ENCODE peak calls at places on chromosomes 13 and 19, in five cellular contexts. W is IMR-90, X is mesendoderm, Q is H1, O is mesenchymal stem cell. S is an unnamed sample. For H3K36me3, the result is how much of the 10 kb centered on the place peaks cover.

GRCh38 chr13:25292301-25292700 is 5.0 kb upstream of the MTMR6 start:
- DNase-seq in W (peak), X (peak), Q (no peak), O (peak), S (no peak)

GRCh38 chr19:12938536-12939291 is at the start of gene CALR:
- DNase-seq in W (no peak), X (peak), Q (no peak), O (peak), S (no peak)

GRCh38 chr13:20984879-20985278 is 76.5 kb downstream of the LATS2 start:
- DNase-seq in W (peak), X (no peak), Q (no peak), O (no peak), S (no peak)

GRCh38 chr13:25242956-25243355 is 44.3 kb downstream of the MTMR6 start:
- DNase-seq in W (no peak), X (no peak), Q (no peak), O (no peak), S (no peak)

GRCh38 chr19:1893791-1894190 is 8.5 kb upstream of the ABHD17A start:
- DNase-seq in W (no peak), X (peak), Q (no peak), O (no peak), S (no peak)

GRCh38 chr13:60226507-60226906 is 62.8 kb upstream of the DIAPH3 start:
- DNase-seq in W (peak), X (peak), Q (no peak), O (peak), S (peak)

GRCh38 chr19:43624933-43625332 is 5.5 kb upstream of the ZNF428 start:
- DNase-seq in W (peak), X (peak), Q (no peak), O (peak), S (no peak)

GRCh38 chr13:23985846-23986245 is 88.5 kb upstream of the C1QTNF9B start:
- DNase-seq in W (no peak), X (no peak), Q (no peak), O (no peak), S (no peak)

GRCh38 chr13:41268764-41269163 is 5.4 kb upstream of the MTRF1 start:
- DNase-seq in W (peak), X (peak), Q (no peak), O (peak), S (peak)

GRCh38 chr19:43789029-43789428 is 8.3 kb upstream of the KCNN4 start:
- DNase-seq in W (peak), X (peak), Q (no peak), O (peak), S (peak)

GRCh38 chr19:3270908-3271307 is 46.4 kb downstream of the CELF5 start:
- DNase-seq in W (peak), X (peak), Q (no peak), O (peak), S (peak)

GRCh38 chr19:8334458-8335342 is 8.4 kb downstream of the KANK3 start:
- DNase-seq in W (peak), X (peak), Q (no peak), O (peak), S (peak)

GRCh38 chr13:21015284-21015683 is 46.1 kb downstream of the LATS2 start:
- DNase-seq in W (peak), X (no peak), Q (no peak), O (no peak), S (no peak)

GRCh38 chr13:62387642-62388041 is 972.0 kb upstream of the PCDH20 start:
- DNase-seq in W (peak), X (peak), Q (no peak), O (peak), S (no peak)

GRCh38 chr13:24365191-24365590 is 55.8 kb downstream of the C1QTNF9 start:
- DNase-seq in W (no peak), X (no peak), Q (no peak), O (no peak), S (no peak)

GRCh38 chr19:5037936-5038335 is 69.0 kb downstream of the KDM4B start:
- DNase-seq in W (no peak), X (no peak), Q (no peak), O (no peak), S (no peak)

GRCh38 chr19:485583-486236 is 10.6 kb upstream of the MADCAM1 start:
- DNase-seq in W (no peak), X (no peak), Q (no peak), O (peak), S (peak)

GRCh38 chr19:40365613-40366401 is 17.3 kb downstream of the PLD3 start:
- DNase-seq in W (peak), X (peak), Q (peak), O (peak), S (peak)

GRCh38 chr19:49340069-49340864 is 5.1 kb downstream of the CD37 start:
- DNase-seq in W (no peak), X (peak), Q (no peak), O (no peak), S (no peak)

GRCh38 chr19:49338023-49338677 is 2.9 kb downstream of the CD37 start:
- DNase-seq in W (no peak), X (peak), Q (no peak), O (no peak), S (no peak)

GRCh38 chr19:49337267-49338022 is 2.2 kb downstream of the CD37 start:
- DNase-seq in W (no peak), X (peak), Q (no peak), O (no peak), S (no peak)

GRCh38 chr19:49339364-49340068 is 4.3 kb downstream of the CD37 start:
- DNase-seq in W (peak), X (peak), Q (peak), O (peak), S (peak)

DNA sequence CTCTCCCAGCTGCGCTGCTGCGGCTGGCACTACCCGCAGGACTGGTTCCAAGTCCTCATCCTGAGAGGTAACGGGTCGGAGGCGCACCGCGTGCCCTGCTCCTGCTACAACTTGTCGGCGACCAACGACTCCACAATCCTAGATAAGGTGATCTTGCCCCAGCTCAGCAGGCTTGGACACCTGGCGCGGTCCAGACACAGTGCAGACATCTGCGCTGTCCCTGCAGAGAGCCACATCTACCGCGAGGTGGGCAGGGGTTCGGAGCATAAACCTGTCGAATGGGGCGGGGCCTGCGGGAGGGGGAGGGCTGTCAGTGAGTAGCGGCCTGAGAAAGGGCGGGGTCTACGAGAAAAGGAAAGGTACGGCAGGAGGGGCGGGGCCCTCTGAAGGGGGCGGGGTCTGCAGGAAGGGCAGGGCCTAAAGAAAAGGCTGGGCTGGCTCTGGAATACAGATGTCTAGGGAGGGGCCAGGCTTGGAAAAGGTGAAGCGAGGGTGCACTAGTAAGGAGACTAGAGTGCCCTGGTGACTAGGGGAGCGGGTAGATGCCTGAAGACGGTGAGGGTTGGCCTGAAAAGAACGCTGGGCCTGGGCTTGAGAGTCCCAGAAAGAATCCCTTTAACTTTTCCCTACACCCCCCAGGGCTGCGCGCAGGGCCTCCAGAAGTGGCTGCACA is 3.6 kb downstream of the CD37 start:
- DNase-seq in W (no peak), X (peak), Q (peak), O (peak), S (peak)
- H3K36me3 ChIP-seq in W (under half), X (under half), Q (under half), O (half or more), S (under half)

GRCh38 chr19:48364564-48365363 is 597 bp downstream of the SYNGR4 start:
- DNase-seq in W (no peak), X (no peak), Q (no peak), O (no peak), S (no peak)
- H2BK15ac ChIP-seq in W (peak), X (no peak), Q (no peak), O (no peak), S (peak)

GRCh38 chr13:43879323-43880181 is at the start of the genes CCDC122 and LACC1:
- DNase-seq in W (peak), X (peak), Q (no peak), O (peak), S (peak)

GRCh38 chr13:43880451-43880850 is 747 bp downstream of the LACC1 start:
- DNase-seq in W (no peak), X (no peak), Q (no peak), O (peak), S (no peak)

GRCh38 chr13:43876366-43876765 is 3.2 kb downstream of the CCDC122 start:
- DNase-seq in W (no peak), X (no peak), Q (no peak), O (no peak), S (no peak)

GRCh38 chr13:43878897-43879322 is 630 bp downstream of the CCDC122 start:
- DNase-seq in W (peak), X (peak), Q (no peak), O (peak), S (no peak)

DNA sequence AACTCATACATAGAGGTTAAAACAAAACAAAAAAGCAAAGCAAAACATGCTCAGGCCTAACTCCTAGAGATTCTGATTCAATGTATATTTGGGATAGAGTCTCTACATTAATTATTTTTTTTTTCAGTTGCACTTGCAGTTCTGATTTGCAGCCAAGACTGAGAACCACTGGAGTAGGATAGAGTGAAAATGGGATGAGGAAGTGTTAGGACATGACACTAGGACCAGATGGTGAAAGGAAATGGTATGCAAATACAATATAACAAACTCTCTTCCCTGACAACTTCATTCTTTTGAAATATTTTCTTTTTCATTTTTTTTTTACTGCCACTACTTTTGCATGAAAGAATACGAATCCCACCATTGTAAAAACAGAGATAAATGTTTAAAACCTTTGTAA is 1.8 kb downstream of the CCDC122 start:
- DNase-seq in W (no peak), X (no peak), Q (no peak), O (peak), S (no peak)
- H3K4me2 ChIP-seq in W (no peak), X (no peak), Q (peak), O (no peak), S (no peak)

GRCh38 chr13:110407531-110407930 is 100.4 kb downstream of the COL4A2 start:
- DNase-seq in W (no peak), X (no peak), Q (no peak), O (no peak), S (no peak)

GRCh38 chr13:110407021-110407420 is 99.9 kb downstream of the COL4A2 start:
- DNase-seq in W (no peak), X (no peak), Q (no peak), O (peak), S (no peak)

GRCh38 chr13:110409581-110409992 is 102.5 kb downstream of the COL4A2 start:
- DNase-seq in W (peak), X (no peak), Q (no peak), O (peak), S (no peak)

GRCh38 chr13:110410000-110410399 is 102.9 kb downstream of the COL4A2 start:
- DNase-seq in W (no peak), X (no peak), Q (no peak), O (peak), S (no peak)

GRCh38 chr13:110408286-110408685 is 101.2 kb downstream of the COL4A2 start:
- DNase-seq in W (no peak), X (no peak), Q (no peak), O (peak), S (no peak)
- H3K36me3 ChIP-seq in W (under half), X (under half), Q (under half), O (under half), S (under half)

GRCh38 chr19:18520848-18521691 is 800 bp downstream of the ELL start:
- DNase-seq in W (no peak), X (peak), Q (no peak), O (peak), S (peak)
- H2BK15ac ChIP-seq in W (peak), X (no peak), Q (no peak), O (peak), S (no peak)

GRCh38 chr13:91212229-91212628 is 135.3 kb upstream of the MIR17HG start:
- DNase-seq in W (no peak), X (peak), Q (no peak), O (no peak), S (no peak)
- H3K4me2 ChIP-seq in W (no peak), X (no peak), Q (no peak), O (no peak), S (no peak)

DNA sequence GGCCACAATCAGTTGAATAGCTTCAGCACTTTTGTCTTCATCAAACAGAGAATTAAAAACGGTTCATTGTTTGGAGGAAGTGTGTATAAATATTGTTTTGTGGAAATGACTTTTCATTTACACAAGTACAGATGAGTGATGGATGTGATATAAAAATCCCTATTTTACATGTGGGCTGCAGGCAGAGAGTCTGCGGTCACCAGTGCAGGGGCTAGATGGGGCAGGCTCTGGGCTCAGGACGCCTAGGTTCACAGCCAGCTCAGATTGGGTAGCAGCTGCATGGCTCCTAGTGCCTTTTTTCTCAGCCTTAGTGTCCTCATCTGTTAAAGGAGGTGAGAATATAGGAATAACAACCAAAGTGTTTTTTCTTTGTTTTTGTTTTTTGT is 9.8 kb downstream of the PPP5C start:
- DNase-seq in W (no peak), X (no peak), Q (no peak), O (no peak), S (no peak)
- H3K36me3 ChIP-seq in W (under half), X (under half), Q (under half), O (under half), S (half or more)

DNA sequence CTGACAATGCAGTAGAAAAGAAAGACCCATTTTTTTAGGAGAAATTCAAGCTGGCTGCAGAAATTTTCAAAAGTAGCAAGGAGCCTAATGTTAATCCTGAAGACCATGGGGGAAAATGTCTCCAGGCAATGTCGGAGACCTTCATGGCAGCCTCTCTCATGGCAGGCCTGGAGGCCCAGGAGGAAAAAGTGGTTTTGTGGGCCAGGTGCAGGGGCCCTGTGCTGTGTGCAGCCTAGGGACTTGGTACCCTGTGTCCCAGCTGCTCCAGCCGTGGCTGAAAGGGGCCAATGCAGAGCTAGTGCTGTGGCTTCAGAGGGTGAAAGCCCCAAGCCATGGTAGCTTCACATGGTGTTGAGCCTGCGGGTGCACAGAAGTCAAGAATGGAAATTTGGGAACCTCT is 4.1 kb downstream of the ALG11 start:
- DNase-seq in W (no peak), X (no peak), Q (no peak), O (no peak), S (no peak)
- H2BK15ac ChIP-seq in W (no peak), X (no peak), Q (no peak), O (no peak), S (no peak)

GRCh38 chr13:112733661-112734379 is 44.0 kb downstream of the ATP11A start:
- DNase-seq in W (no peak), X (peak), Q (no peak), O (no peak), S (peak)
- H3K4me2 ChIP-seq in W (no peak), X (no peak), Q (peak), O (no peak), S (no peak)

GRCh38 chr13:113548171-113548641 is 36.3 kb upstream of the TFDP1 start:
- DNase-seq in W (no peak), X (no peak), Q (no peak), O (no peak), S (no peak)

GRCh38 chr13:113551081-113552000 is 33.2 kb upstream of the TFDP1 start:
- DNase-seq in W (no peak), X (no peak), Q (no peak), O (no peak), S (no peak)

GRCh38 chr13:113548778-113549621 is 35.6 kb upstream of the TFDP1 start:
- DNase-seq in W (no peak), X (no peak), Q (no peak), O (no peak), S (no peak)

GRCh38 chr13:113552079-113552478 is 32.5 kb upstream of the TFDP1 start:
- DNase-seq in W (no peak), X (no peak), Q (no peak), O (no peak), S (no peak)

GRCh38 chr13:113550453-113550852 is 34.1 kb upstream of the TFDP1 start:
- DNase-seq in W (no peak), X (no peak), Q (no peak), O (no peak), S (no peak)
- H3K36me3 ChIP-seq in W (under half), X (under half), Q (under half), O (half or more), S (under half)